ENCODE peak calls at places on chromosomes 2 and 18, in eight cellular contexts. Q is EH, Z is GM03348, C is T-helper 22 cell, V is amniotic stem cell, H is sciatic nerve, B is HS-5, O is lung. K is an unnamed sample.

GRCh38 chr18:13216732-13217465 is 1.7 kb upstream of the LDLRAD4 start:
- DNase-seq in Q (no peak), Z (peak), C (no peak), V (no peak), H (peak), B (no peak), O (no peak), K (peak)

GRCh38 chr2:164992818-164993217 is 37.5 kb upstream of the SLC38A11 start:
- DNase-seq in Q (peak), Z (peak), C (no peak), V (peak), H (peak), B (peak), O (peak), K (peak)

GRCh38 chr2:59339121-59339836 is 1098.2 kb upstream of the FANCL start:
- DNase-seq in Q (no peak), Z (no peak), C (no peak), V (no peak), H (no peak), B (no peak), O (no peak), K (no peak)

GRCh38 chr2:44171018-44171417 is 2.3 kb downstream of the PPM1B start:
- DNase-seq in Q (peak), Z (peak), C (no peak), V (no peak), H (no peak), B (peak), O (no peak), K (no peak)

GRCh38 chr2:112481528-112482228 is at the start of gene TTL:
- DNase-seq in Q (peak), Z (peak), C (peak), V (no peak), H (peak), B (no peak), O (peak), K (peak)

GRCh38 chr18:62990653-62991052 is 275.3 kb downstream of the PHLPP1 start:
- DNase-seq in Q (no peak), Z (no peak), C (no peak), V (no peak), H (no peak), B (no peak), O (no peak), K (no peak)

GRCh38 chr2:190267302-190267701 is 52.3 kb downstream of the HIBCH start:
- DNase-seq in Q (peak), Z (peak), C (no peak), V (peak), H (no peak), B (peak), O (no peak), K (no peak)

GRCh38 chr2:44120428-44120827 is 48.2 kb upstream of the PPM1B start:
- DNase-seq in Q (peak), Z (peak), C (no peak), V (peak), H (no peak), B (peak), O (no peak), K (no peak)

GRCh38 chr2:167398791-167399371 is 510.6 kb downstream of the XIRP2 start:
- DNase-seq in Q (no peak), Z (no peak), C (no peak), V (no peak), H (no peak), B (no peak), O (no peak), K (no peak)

GRCh38 chr2:207251573-207252192 is 85.9 kb upstream of the KLF7 start:
- DNase-seq in Q (peak), Z (no peak), C (no peak), V (no peak), H (no peak), B (no peak), O (no peak), K (no peak)

GRCh38 chr2:201866643-201867310 is 60.4 kb downstream of the CDK15 start:
- DNase-seq in Q (peak), Z (no peak), C (no peak), V (no peak), H (no peak), B (no peak), O (no peak), K (no peak)

GRCh38 chr2:210553371-210553770 is 3.0 kb upstream of the CPS1 start:
- DNase-seq in Q (peak), Z (peak), C (no peak), V (no peak), H (no peak), B (peak), O (no peak), K (no peak)

GRCh38 chr2:109057686-109058085 is 68.7 kb upstream of the EDAR start:
- DNase-seq in Q (no peak), Z (no peak), C (no peak), V (no peak), H (no peak), B (no peak), O (no peak), K (no peak)

GRCh38 chr2:20755132-20755800 is 67.6 kb downstream of the LDAH start:
- DNase-seq in Q (peak), Z (no peak), C (no peak), V (no peak), H (no peak), B (no peak), O (no peak), K (no peak)

K was measured in endothelial cell.